ENCODE peak calls at places on chromosomes 2 and 18, in six cellular contexts. K is occipital lobe, D is kidney tubule cell, A is EL, C is NCI-H460, X is GM04504. V is an unnamed sample.

GRCh38 chr2:17614174-17614573 is 73.7 kb downstream of the VSNL1 start:
- DNase-seq in K (no peak), D (no peak), A (no peak), C (no peak), X (no peak), V (no peak)

GRCh38 chr2:175630319-175631246 is 371.5 kb downstream of the LNPK start:
- DNase-seq in K (no peak), D (peak), A (no peak), C (no peak), X (no peak), V (peak)

GRCh38 chr2:187917535-187917934 is 363.3 kb upstream of the TFPI start:
- DNase-seq in K (no peak), D (peak), A (peak), C (no peak), X (no peak), V (peak)

GRCh38 chr2:18976112-18976961 is 382.1 kb downstream of the OSR1 start:
- DNase-seq in K (no peak), D (peak), A (peak), C (no peak), X (peak), V (peak)

GRCh38 chr2:18754286-18754685 is 164.9 kb upstream of the NT5C1B start:
- DNase-seq in K (no peak), D (no peak), A (no peak), C (no peak), X (no peak), V (no peak)

GRCh38 chr2:43075906-43076585 is 150.4 kb downstream of the ZFP36L2 start:
- DNase-seq in K (no peak), D (peak), A (peak), C (no peak), X (no peak), V (peak)

GRCh38 chr18:62880034-62880433 is 164.7 kb downstream of the PHLPP1 start:
- DNase-seq in K (no peak), D (no peak), A (no peak), C (no peak), X (no peak), V (no peak)

GRCh38 chr2:234593636-234594035 is 96.8 kb upstream of the ARL4C start:
- DNase-seq in K (no peak), D (no peak), A (peak), C (no peak), X (no peak), V (no peak)

GRCh38 chr18:6565336-6566081 is 150.8 kb upstream of the L3MBTL4 start:
- DNase-seq in K (no peak), D (no peak), A (no peak), C (no peak), X (no peak), V (no peak)

V was measured in PC-3.